ENCODE peak calls at places on chromosomes 3 and 15, in eight cellular contexts. C, O, L, U, Z, G, A and N are unnamed samples.

GRCh38 chr15:75368689-75369239 is 357 bp upstream of the MAN2C1 start:
- DNase-seq in G (peak; percentile 41), C (no peak), Z (no peak), L (no peak), U (no peak), A (no peak), O (peak; percentile 44), N (no peak)

GRCh38 chr3:143239026-143239425 is 119.5 kb downstream of the CHST2 start:
- DNase-seq in O (no peak), U (no peak), A (peak; percentile 46), G (peak; percentile 57), L (no peak), Z (peak; percentile 26), C (no peak), N (no peak)

GRCh38 chr3:2774485-2774884 is 335.7 kb downstream of the IL5RA start:
- DNase-seq in Z (no peak), L (no peak), O (no peak), G (no peak), C (no peak), A (no peak), U (no peak), N (no peak)

GRCh38 chr3:111215481-111215880 is 143.9 kb downstream of the NECTIN3 start:
- DNase-seq in A (peak; percentile 8), G (peak; percentile 41), C (no peak), Z (no peak), U (no peak), O (no peak), L (no peak), N (no peak)

GRCh38 chr15:65081758-65082157 is 5.2 kb downstream of the KBTBD13 start:
- DNase-seq in U (no peak), G (no peak), C (no peak), Z (no peak), O (no peak), L (no peak), A (no peak), N (no peak)

GRCh38 chr15:40856736-40857135 is 12.9 kb downstream of the SPINT1 start:
- DNase-seq in Z (no peak), L (no peak), A (no peak), O (no peak), G (no peak), C (peak; percentile 67), U (no peak), N (no peak)

GRCh38 chr15:69734699-69735098 is 282.1 kb downstream of the RPLP1 start:
- DNase-seq in O (no peak), Z (no peak), A (no peak), C (no peak), U (no peak), L (no peak), G (peak; percentile 4), N (no peak)

GRCh38 chr3:135078283-135078682 is 283.2 kb downstream of the EPHB1 start:
- DNase-seq in A (no peak), L (no peak), G (no peak), Z (no peak), U (no peak), O (no peak), C (no peak), N (no peak)

GRCh38 chr3:124964432-124964831 is 29.9 kb upstream of the MUC13 start:
- DNase-seq in L (no peak), U (peak; percentile 42), Z (no peak), C (no peak), G (peak; percentile 87), O (no peak), A (peak; percentile 59), N (no peak)

GRCh38 chr3:172096881-172097420 is 57.6 kb downstream of the FNDC3B start:
- DNase-seq in L (no peak), U (peak; percentile 71), Z (peak; percentile 82), A (peak; percentile 90), C (no peak), O (no peak), G (peak; percentile 82), N (no peak)

GRCh38 chr3:38154625-38155255 is 10.6 kb upstream of the OXSR1 start:
- DNase-seq in U (no peak), C (no peak), G (no peak), O (peak; percentile 32), A (no peak), Z (no peak), L (no peak), N (no peak)

GRCh38 chr3:194009892-194010533 is 125.9 kb upstream of the HES1 start:
- DNase-seq in G (no peak), Z (no peak), A (no peak), C (no peak), U (no peak), L (no peak), O (no peak), N (no peak)

GRCh38 chr15:78988361-78988911 is 43.6 kb upstream of the CTSH start:
- DNase-seq in G (peak; percentile 98), U (peak; percentile 97), L (peak; percentile 79), A (peak; percentile 98), Z (peak; percentile 99), O (peak; percentile 48), C (peak; percentile 79), N (peak; percentile 98)

GRCh38 chr3:192187485-192188051 is 539.8 kb downstream of the FGF12 start:
- DNase-seq in O (no peak), A (no peak), C (no peak), L (no peak), Z (peak; percentile 10), G (no peak), U (no peak), N (no peak)

GRCh38 chr3:13171704-13172643 is 98.7 kb upstream of the IQSEC1 start:
- DNase-seq in C (no peak), Z (no peak), G (no peak), U (no peak), L (no peak), A (no peak), O (no peak), N (no peak)

GRCh38 chr15:39028069-39028468 is 463.5 kb upstream of the RASGRP1 start:
- DNase-seq in O (no peak), G (peak; percentile 64), A (peak; percentile 82), L (peak; percentile 15), C (no peak), U (peak; percentile 59), Z (peak; percentile 27), N (peak; percentile 19)

GRCh38 chr3:184335291-184335660 is 2.1 kb upstream of the FAM131A start:
- DNase-seq in A (no peak), G (no peak), U (no peak), O (no peak), Z (no peak), C (no peak), L (no peak), N (no peak)

GRCh38 chr15:49135893-49136292 is 19.5 kb downstream of the COPS2 start:
- DNase-seq in A (peak; percentile 92), O (no peak), C (no peak), L (no peak), G (peak; percentile 78), U (peak; percentile 78), Z (peak; percentile 73), N (peak; percentile 50)

GRCh38 chr3:46208167-46208704 is at the start of gene CCR1:
- DNase-seq in U (peak; percentile 21), C (peak; percentile 87), Z (peak; percentile 62), G (peak; percentile 62), O (peak; percentile 84), L (peak; percentile 56), A (peak; percentile 66), N (no peak)

GRCh38 chr3:127531821-127532220 is 58.7 kb downstream of the TPRA1 start:
- DNase-seq in O (no peak), U (no peak), G (no peak), Z (no peak), C (no peak), A (no peak), L (no peak), N (no peak)

GRCh38 chr3:46936733-46937250 is 39.8 kb downstream of the CCDC12 start:
- DNase-seq in G (peak; percentile 78), Z (no peak), A (peak; percentile 28), O (no peak), C (peak; percentile 58), L (no peak), U (no peak), N (no peak)

GRCh38 chr3:52200981-52201679 is 3.2 kb downstream of the ALAS1 start:
- DNase-seq in A (no peak), U (no peak), G (no peak), Z (no peak), O (no peak), C (no peak), L (no peak), N (no peak)

GRCh38 chr15:55496716-55497115 is 11.3 kb downstream of the DNAAF4 start:
- DNase-seq in A (no peak), L (no peak), O (no peak), G (no peak), Z (no peak), U (no peak), C (no peak), N (no peak)

GRCh38 chr3:183775781-183776180 is 49.6 kb downstream of the MAP6D1 start:
- DNase-seq in U (no peak), L (no peak), C (no peak), A (no peak), O (no peak), Z (no peak), G (no peak), N (no peak)

GRCh38 chr3:157130881-157131251 is 29.1 kb downstream of the CCNL1 start:
- DNase-seq in A (no peak), O (no peak), C (no peak), L (no peak), Z (no peak), G (no peak), U (no peak), N (no peak)
- TF ChIP-seq CTCF in A (no peak), O (no peak), C (no peak), L (no peak), Z (no peak), G (no peak), U (no peak), N (no peak)

GRCh38 chr3:136893848-136894443 is 31.9 kb downstream of the NCK1 start:
- DNase-seq in L (no peak), C (no peak), G (peak; percentile 64), U (peak; percentile 16), O (no peak), A (peak; percentile 90), Z (peak; percentile 61), N (peak; percentile 18)
- TF ChIP-seq CTCF in L (no peak), C (no peak), G (no peak), U (no peak), O (no peak), A (no peak), Z (no peak), N (no peak)

DNA sequence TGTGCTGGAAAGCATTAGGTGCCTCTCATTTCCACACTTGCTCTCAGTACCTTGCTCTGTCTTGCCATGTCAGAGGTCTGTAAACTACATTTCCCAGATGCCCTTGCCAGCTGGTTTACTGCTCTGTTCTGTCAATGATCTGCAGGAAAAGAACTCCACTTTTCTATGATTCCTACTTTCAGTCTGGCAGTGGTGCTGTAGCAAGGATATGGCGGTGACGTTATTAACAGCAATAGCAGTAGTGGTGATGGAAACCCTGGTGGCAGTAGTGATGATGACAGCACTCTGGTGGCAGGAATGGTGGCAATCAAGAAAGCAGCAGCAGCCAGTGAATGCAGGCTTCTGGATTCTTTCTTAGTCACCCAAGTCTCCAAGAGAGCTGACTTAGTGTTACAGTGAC is 665.2 kb downstream of the DIPK2A start:
- DNase-seq in U (no peak), G (no peak), L (no peak), C (no peak), Z (peak; percentile 2), A (no peak), O (peak; percentile 21), N (no peak)
- TF ChIP-seq CTCF in U (peak; percentile 23), G (no peak), L (no peak), C (no peak), Z (no peak), A (no peak), O (peak; percentile 4), N (peak; percentile 11)

GRCh38 chr3:27649277-27649676 is 72.8 kb downstream of the EOMES start:
- DNase-seq in L (no peak), U (no peak), A (no peak), Z (no peak), C (no peak), O (no peak), G (no peak), N (no peak)
- TF ChIP-seq CTCF in L (no peak), U (no peak), A (no peak), Z (no peak), C (no peak), O (no peak), G (no peak), N (no peak)